ENCODE peak calls at places on chromosomes 11 and 22, in eight cellular contexts. C is T-helper 9 cell; L is effector CD4-positive, alpha-beta T cell; R is psoas muscle; F is kidney; P is BJ; S is B cell; M is HS-5. H is an unnamed sample.

GRCh38 chr11:13970986-13971385 is 8.5 kb downstream of the SPON1 start:
- DNase-seq in C (no peak), L (no peak), R (no peak), F (peak; percentile 69), P (no peak), S (no peak), M (no peak), H (no peak)

GRCh38 chr11:46649180-46649738 is 31.9 kb downstream of the ATG13 start:
- DNase-seq in C (no peak), L (no peak), R (no peak), F (no peak), P (peak; percentile 88), S (no peak), M (peak; percentile 90), H (peak; percentile 54)

GRCh38 chr11:88377151-88377550 is 39.6 kb upstream of the CTSC start:
- DNase-seq in C (no peak), L (no peak), R (no peak), F (no peak), P (no peak), S (no peak), M (no peak), H (no peak)

GRCh38 chr22:46796566-46797195 is 34.2 kb downstream of the TBC1D22A start:
- DNase-seq in C (no peak), L (no peak), R (no peak), F (peak; percentile 68), P (no peak), S (no peak), M (no peak), H (no peak)

GRCh38 chr11:94740083-94740974 is 27.8 kb upstream of the AMOTL1 start:
- DNase-seq in C (no peak), L (no peak), R (peak; percentile 77), F (peak; percentile 87), P (no peak), S (no peak), M (no peak), H (peak; percentile 64)

GRCh38 chr11:114160884-114161283 is 101.4 kb downstream of the ZBTB16 start:
- DNase-seq in C (no peak), L (no peak), R (peak; percentile 73), F (peak; percentile 5), P (no peak), S (no peak), M (no peak), H (no peak)

GRCh38 chr11:34940026-34940677 is 23.7 kb downstream of the PDHX start:
- DNase-seq in C (no peak), L (no peak), R (no peak), F (no peak), P (no peak), S (no peak), M (no peak), H (no peak)

GRCh38 chr11:11074686-11075370 is 217.0 kb upstream of the ZBED5 start:
- DNase-seq in C (no peak), L (no peak), R (no peak), F (no peak), P (no peak), S (no peak), M (no peak), H (no peak)

GRCh38 chr11:69406060-69406459 is 75.4 kb upstream of the LINC01488 start:
- DNase-seq in C (no peak), L (no peak), R (no peak), F (no peak), P (no peak), S (no peak), M (no peak), H (no peak)

GRCh38 chr11:67371549-67372231 is 1.7 kb downstream of the CLCF1 start:
- DNase-seq in C (no peak), L (peak; percentile 28), R (no peak), F (no peak), P (no peak), S (peak; percentile 70), M (no peak), H (peak; percentile 99)

GRCh38 chr11:110356769-110357671 is 60.6 kb upstream of the RDX start:
- DNase-seq in C (no peak), L (no peak), R (no peak), F (no peak), P (peak; percentile 6), S (no peak), M (no peak), H (peak; percentile 29)

GRCh38 chr11:77113382-77114088 is 10.9 kb downstream of the OMP start:
- DNase-seq in C (no peak), L (no peak), R (peak; percentile 26), F (no peak), P (no peak), S (no peak), M (no peak), H (peak; percentile 92)